ENCODE peak calls at places on chromosomes 16 and 17, in six cellular contexts. One of them, this sample, is unnamed.

GRCh38 chr16:74825016-74825415 is 50.4 kb upstream of the FA2H start:
- DNase-seq in AG08395: no peak
- DNase-seq in T47D: no peak
- DNase-seq in iPS-NIHi11: no peak
- DNase-seq in esophagus muscularis mucosa: peak; percentile 45
- DNase-seq in SHP77: no peak
- DNase-seq in this sample: no peak

GRCh38 chr16:54936979-54937672 is 6.5 kb downstream of the IRX5 start:
- DNase-seq in AG08395: peak; percentile 73
- DNase-seq in T47D: peak; percentile 84
- DNase-seq in iPS-NIHi11: peak; percentile 68
- DNase-seq in esophagus muscularis mucosa: peak; percentile 90
- DNase-seq in SHP77: no peak
- DNase-seq in this sample: no peak

GRCh38 chr16:3681206-3681605 is 26.7 kb downstream of the DNASE1 start:
- DNase-seq in AG08395: no peak
- DNase-seq in T47D: no peak
- DNase-seq in iPS-NIHi11: no peak
- DNase-seq in esophagus muscularis mucosa: no peak
- DNase-seq in SHP77: no peak
- DNase-seq in this sample: no peak

GRCh38 chr17:9271989-9272388 is 250.7 kb downstream of the NTN1 start:
- DNase-seq in AG08395: no peak
- DNase-seq in T47D: no peak
- DNase-seq in iPS-NIHi11: no peak
- DNase-seq in esophagus muscularis mucosa: no peak
- DNase-seq in SHP77: no peak
- DNase-seq in this sample: no peak

GRCh38 chr17:78981010-78981888 is 1.5 kb upstream of the LGALS3BP start:
- DNase-seq in AG08395: no peak
- DNase-seq in T47D: no peak
- DNase-seq in iPS-NIHi11: no peak
- DNase-seq in esophagus muscularis mucosa: no peak
- DNase-seq in SHP77: no peak
- DNase-seq in this sample: no peak

GRCh38 chr16:84848991-84849634 is 29.3 kb downstream of the CRISPLD2 start:
- DNase-seq in AG08395: no peak
- DNase-seq in T47D: no peak
- DNase-seq in iPS-NIHi11: no peak
- DNase-seq in esophagus muscularis mucosa: no peak
- DNase-seq in SHP77: no peak
- DNase-seq in this sample: no peak

GRCh38 chr16:735982-736453 is 4.8 kb downstream of the CIAO3 start:
- DNase-seq in AG08395: no peak
- DNase-seq in T47D: no peak
- DNase-seq in iPS-NIHi11: no peak
- DNase-seq in esophagus muscularis mucosa: no peak
- DNase-seq in SHP77: no peak
- DNase-seq in this sample: no peak

GRCh38 chr17:3845361-3845753 is 689 bp downstream of the NCBP3 start:
- DNase-seq in AG08395: peak; percentile 41
- DNase-seq in T47D: peak; percentile 46
- DNase-seq in iPS-NIHi11: no peak
- DNase-seq in esophagus muscularis mucosa: no peak
- DNase-seq in SHP77: no peak
- DNase-seq in this sample: peak; percentile 7

GRCh38 chr17:61352771-61353170 is 46.9 kb upstream of the TBX2 start:
- DNase-seq in AG08395: no peak
- DNase-seq in T47D: no peak
- DNase-seq in iPS-NIHi11: no peak
- DNase-seq in esophagus muscularis mucosa: no peak
- DNase-seq in SHP77: no peak
- DNase-seq in this sample: no peak

GRCh38 chr17:7852262-7852670 is 2.6 kb upstream of the TMEM88 start:
- DNase-seq in AG08395: no peak
- DNase-seq in T47D: no peak
- DNase-seq in iPS-NIHi11: no peak
- DNase-seq in esophagus muscularis mucosa: no peak
- DNase-seq in SHP77: no peak
- DNase-seq in this sample: no peak

GRCh38 chr16:14362774-14363371 is 267.2 kb downstream of the PARN start:
- DNase-seq in AG08395: peak; percentile 46
- DNase-seq in T47D: no peak
- DNase-seq in iPS-NIHi11: no peak
- DNase-seq in esophagus muscularis mucosa: no peak
- DNase-seq in SHP77: no peak
- DNase-seq in this sample: no peak

GRCh38 chr17:16322636-16323035 is 30.6 kb downstream of the CENPV start:
- DNase-seq in AG08395: peak; percentile 40
- DNase-seq in T47D: no peak
- DNase-seq in iPS-NIHi11: no peak
- DNase-seq in esophagus muscularis mucosa: no peak
- DNase-seq in SHP77: no peak
- DNase-seq in this sample: no peak

GRCh38 chr17:74836691-74837467 is 22.8 kb downstream of the GRIN2C start:
- DNase-seq in AG08395: no peak
- DNase-seq in T47D: no peak
- DNase-seq in iPS-NIHi11: no peak
- DNase-seq in esophagus muscularis mucosa: no peak
- DNase-seq in SHP77: no peak
- DNase-seq in this sample: no peak

GRCh38 chr17:43028221-43028861 is 3.3 kb downstream of the RND2 start:
- DNase-seq in AG08395: no peak
- DNase-seq in T47D: no peak
- DNase-seq in iPS-NIHi11: no peak
- DNase-seq in esophagus muscularis mucosa: no peak
- DNase-seq in SHP77: no peak
- DNase-seq in this sample: no peak

GRCh38 chr17:58153046-58153445 is 4.9 kb downstream of the OR4D1 start:
- DNase-seq in AG08395: no peak
- DNase-seq in T47D: no peak
- DNase-seq in iPS-NIHi11: no peak
- DNase-seq in esophagus muscularis mucosa: no peak
- DNase-seq in SHP77: no peak
- DNase-seq in this sample: no peak